ENCODE peak calls at places on chromosomes 7 and 10, in nine cellular contexts. C is activated T-helper 9 cell treated with anti-CD3 and anti-CD28 coated beads, Interleukin-2, amount 50 U/mL, for 16 hours; W is osteocyte; K is HS-27A; Z is IMR-90; M is naive thymus-derived CD8-positive, alpha-beta T cell; X is CD4-positive, alpha-beta T cell; I is HepG2; Y is naive thymus-derived CD4-positive, alpha-beta T cell. U is an unnamed sample.

GRCh38 chr7:2529161-2530075 is 9.8 kb downstream of the LFNG start:
- DNase-seq in C (no peak), M (peak; percentile 62), K (no peak), Z (peak; percentile 52), I (no peak), W (no peak), X (no peak), Y (peak; percentile 50), U (peak; percentile 88)

GRCh38 chr10:71975891-71976725 is 11.9 kb downstream of the CHST3 start:
- DNase-seq in W (no peak), K (peak; percentile 65), Z (peak; percentile 83), I (no peak), X (no peak), C (no peak), M (no peak), Y (no peak), U (no peak)

GRCh38 chr7:70317356-70317755 is 719.1 kb downstream of the AUTS2 start:
- DNase-seq in C (no peak), W (no peak), Z (no peak), X (no peak), Y (no peak), K (no peak), I (no peak), M (no peak), U (no peak)

GRCh38 chr7:9711259-9711658 is 1262.4 kb upstream of the PHF14 start:
- DNase-seq in K (no peak), X (no peak), I (no peak), W (no peak), Z (no peak), M (no peak), C (no peak), Y (no peak), U (no peak)

GRCh38 chr7:1291846-1292765 is 59.4 kb downstream of the UNCX start:
- DNase-seq in W (no peak), X (no peak), K (no peak), Z (no peak), C (no peak), Y (no peak), M (no peak), I (no peak), U (peak; percentile 56)

GRCh38 chr7:106757846-106758245 is 96.9 kb upstream of the CCDC71L start:
- DNase-seq in W (no peak), Y (no peak), Z (peak; percentile 64), C (no peak), M (no peak), I (no peak), X (no peak), K (no peak), U (peak; percentile 68)

GRCh38 chr7:22617166-22617565 is 109.8 kb upstream of the IL6 start:
- DNase-seq in W (no peak), X (no peak), C (no peak), Z (no peak), M (no peak), I (no peak), K (no peak), Y (no peak), U (no peak)

GRCh38 chr7:155804897-155805825 is 7.1 kb downstream of the SHH start:
- DNase-seq in Z (peak; percentile 65), Y (peak; percentile 29), X (no peak), W (peak; percentile 90), I (no peak), C (peak; percentile 17), M (peak; percentile 31), K (no peak), U (peak; percentile 85)

U was measured in kidney.